ENCODE peak calls at places on chromosomes 6 and 20, in four cellular contexts. U is effector CD8-positive, alpha-beta T cell; H is AG09309; E is SK-N-DZ. A is an unnamed sample.

GRCh38 chr6:34837500-34837899 is 45.6 kb downstream of the BLTP3A start:
- DNase-seq in U (no peak), H (no peak), E (no peak), A (no peak)

GRCh38 chr6:34851361-34851760 is 36.5 kb downstream of the TAF11 start:
- DNase-seq in U (no peak), H (no peak), E (no peak), A (no peak)

GRCh38 chr6:136134275-136134674 is 115.8 kb downstream of the MTFR2 start:
- DNase-seq in U (no peak), H (no peak), E (no peak), A (no peak)

GRCh38 chr6:72953901-72954494 is 271.3 kb downstream of the KHDC1L start:
- DNase-seq in U (no peak), H (no peak), E (no peak), A (no peak)

GRCh38 chr6:47670851-47671250 is 27.5 kb upstream of the ADGRF4 start:
- DNase-seq in U (no peak), H (no peak), E (no peak), A (no peak)

GRCh38 chr6:46935687-46936086 is 13.9 kb upstream of the ADGRF5 start:
- DNase-seq in U (no peak), H (no peak), E (no peak), A (no peak)

GRCh38 chr6:82045965-82046756 is 201.4 kb downstream of the IBTK start:
- DNase-seq in U (no peak), H (peak), E (no peak), A (no peak)

GRCh38 chr6:169099411-169100202 is 154.0 kb downstream of the THBS2 start:
- DNase-seq in U (no peak), H (no peak), E (no peak), A (no peak)

GRCh38 chr6:144064402-144064830 is 31.0 kb downstream of the SF3B5 start:
- DNase-seq in U (peak), H (no peak), E (no peak), A (peak)

GRCh38 chr6:149473080-149474052 is 11.4 kb downstream of the ZC3H12D start:
- DNase-seq in U (no peak), H (no peak), E (no peak), A (no peak)

GRCh38 chr20:38825901-38826625 is 20.6 kb downstream of the PPP1R16B start:
- DNase-seq in U (no peak), H (peak), E (peak), A (no peak)

GRCh38 chr6:47111685-47112084 is 69.6 kb upstream of the ADGRF1 start:
- DNase-seq in U (no peak), H (no peak), E (no peak), A (no peak)

GRCh38 chr20:57774111-57774880 is 64.5 kb upstream of the PMEPA1 start:
- DNase-seq in U (no peak), H (no peak), E (no peak), A (no peak)

GRCh38 chr6:30656513-30656912 is 9.6 kb downstream of the C6orf136 start:
- DNase-seq in U (no peak), H (no peak), E (no peak), A (no peak)

GRCh38 chr20:51800769-51801219 is 1.5 kb downstream of the SALL4 start:
- DNase-seq in U (no peak), H (no peak), E (no peak), A (no peak)

GRCh38 chr6:21781075-21781474 is 187.5 kb downstream of the SOX4 start:
- DNase-seq in U (no peak), H (no peak), E (no peak), A (no peak)

GRCh38 chr6:137722749-137723272 is 144.2 kb upstream of the TNFAIP3 start:
- DNase-seq in U (no peak), H (no peak), E (no peak), A (no peak)

GRCh38 chr6:150142657-150143501 is at the start of gene PPP1R14C:
- DNase-seq in U (no peak), H (no peak), E (no peak), A (no peak)

GRCh38 chr20:51362254-51362653 is 180.3 kb downstream of the NFATC2 start:
- DNase-seq in U (no peak), H (no peak), E (no peak), A (no peak)

GRCh38 chr20:45223136-45223535 is 2.0 kb downstream of the SEMG2 start:
- DNase-seq in U (no peak), H (no peak), E (no peak), A (no peak)

GRCh38 chr20:55415567-55416142 is 589.7 kb downstream of the CBLN4 start:
- DNase-seq in U (no peak), H (no peak), E (peak), A (no peak)

A was measured in T-helper 17 cell.